ENCODE peak calls at places on chromosomes 6 and 20, in six cellular contexts. W, O, A, S, F and C are unnamed samples.

GRCh38 chr6:14903176-14904088 is 342.4 kb upstream of the JARID2 start:
- DNase-seq in O (no peak), F (no peak), S (no peak), A (no peak), W (no peak), C (no peak)

GRCh38 chr6:83221886-83222479 is 28.8 kb downstream of the RWDD2A start:
- DNase-seq in O (no peak), F (no peak), A (peak), S (no peak), W (peak), C (no peak)

GRCh38 chr6:26270903-26271639 is 93.9 kb upstream of the BTN3A2 start:
- DNase-seq in O (peak), F (peak), S (no peak), W (peak), A (peak), C (no peak)

GRCh38 chr6:132813173-132813856 is 1.1 kb upstream of the RPS12 start:
- DNase-seq in F (peak), S (peak), W (peak), A (peak), O (peak), C (no peak)

GRCh38 chr6:136500414-136500813 is 49.8 kb downstream of the MAP7 start:
- DNase-seq in S (no peak), W (no peak), F (no peak), O (no peak), A (no peak), C (no peak)

GRCh38 chr20:35077341-35077740 is 15.3 kb downstream of the TRPC4AP start:
- DNase-seq in S (no peak), O (no peak), W (no peak), A (no peak), F (no peak), C (no peak)

GRCh38 chr20:8656335-8656734 is 412.6 kb upstream of the PLCB4 start:
- DNase-seq in F (no peak), S (no peak), O (no peak), W (no peak), A (peak), C (no peak)

GRCh38 chr6:6407061-6407723 is 86.7 kb upstream of the F13A1 start:
- DNase-seq in W (no peak), S (no peak), A (no peak), F (no peak), O (no peak), C (no peak)

GRCh38 chr6:127102299-127102698 is 16.2 kb upstream of the RSPO3 start:
- DNase-seq in W (peak), F (no peak), S (no peak), O (no peak), A (peak), C (no peak)

GRCh38 chr6:125797934-125798444 is 7.2 kb downstream of the NCOA7 start:
- DNase-seq in F (no peak), O (no peak), A (no peak), S (no peak), W (no peak), C (no peak)

GRCh38 chr6:138109042-138109997 is 2.1 kb upstream of the PERP start:
- DNase-seq in O (peak), A (peak), S (peak), W (peak), F (peak), C (peak)
- TF ChIP-seq CTCF in O (peak), A (peak), S (peak), W (peak), F (peak), C (peak)

DNA sequence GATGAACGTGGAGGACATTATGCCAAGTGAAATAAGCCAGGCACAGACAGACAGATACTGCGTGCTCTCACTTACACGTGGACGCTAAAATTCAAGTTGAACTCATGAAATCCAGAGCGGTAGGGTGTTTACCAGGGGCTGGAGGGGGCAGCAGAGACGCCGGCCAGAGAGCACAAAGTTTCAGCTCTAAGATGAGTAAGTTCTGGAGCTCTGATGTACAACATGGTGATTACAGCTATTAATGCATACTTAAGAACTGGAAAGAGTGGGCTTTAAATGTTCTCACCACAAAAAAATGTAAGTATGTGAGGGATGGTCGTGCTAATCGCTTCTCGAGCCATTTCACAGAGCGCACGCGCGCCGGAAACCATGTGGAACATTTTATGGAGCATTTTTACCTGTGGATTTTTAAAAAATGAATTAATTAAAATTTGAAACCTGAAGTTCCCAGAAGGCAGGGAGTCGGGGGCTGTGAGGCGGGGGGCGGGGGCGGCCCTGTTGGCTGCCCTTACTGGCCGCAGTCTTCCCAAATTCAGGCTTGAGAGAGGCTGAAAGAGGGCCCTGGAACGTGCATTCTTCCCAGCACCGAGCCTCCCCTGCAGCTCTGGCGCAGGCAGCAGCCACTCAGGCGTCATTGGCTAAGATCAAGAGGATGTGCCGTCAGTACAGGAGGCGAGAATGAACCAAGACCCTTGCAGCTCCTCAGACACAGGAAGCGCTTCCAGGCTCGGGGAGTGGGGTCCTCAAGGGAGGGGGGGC is 8.6 kb upstream of the SLCO4A1 start:
- DNase-seq in S (no peak), F (no peak), W (peak), A (no peak), O (no peak), C (no peak)
- TF ChIP-seq CTCF in S (no peak), F (no peak), W (peak), A (no peak), O (no peak), C (no peak)

GRCh38 chr20:38337561-38338140 is 8.6 kb upstream of the LBP start:
- DNase-seq in W (peak), O (peak), S (no peak), F (no peak), A (peak), C (no peak)
- TF ChIP-seq CTCF in W (peak), O (peak), S (peak), F (no peak), A (peak), C (peak)

DNA sequence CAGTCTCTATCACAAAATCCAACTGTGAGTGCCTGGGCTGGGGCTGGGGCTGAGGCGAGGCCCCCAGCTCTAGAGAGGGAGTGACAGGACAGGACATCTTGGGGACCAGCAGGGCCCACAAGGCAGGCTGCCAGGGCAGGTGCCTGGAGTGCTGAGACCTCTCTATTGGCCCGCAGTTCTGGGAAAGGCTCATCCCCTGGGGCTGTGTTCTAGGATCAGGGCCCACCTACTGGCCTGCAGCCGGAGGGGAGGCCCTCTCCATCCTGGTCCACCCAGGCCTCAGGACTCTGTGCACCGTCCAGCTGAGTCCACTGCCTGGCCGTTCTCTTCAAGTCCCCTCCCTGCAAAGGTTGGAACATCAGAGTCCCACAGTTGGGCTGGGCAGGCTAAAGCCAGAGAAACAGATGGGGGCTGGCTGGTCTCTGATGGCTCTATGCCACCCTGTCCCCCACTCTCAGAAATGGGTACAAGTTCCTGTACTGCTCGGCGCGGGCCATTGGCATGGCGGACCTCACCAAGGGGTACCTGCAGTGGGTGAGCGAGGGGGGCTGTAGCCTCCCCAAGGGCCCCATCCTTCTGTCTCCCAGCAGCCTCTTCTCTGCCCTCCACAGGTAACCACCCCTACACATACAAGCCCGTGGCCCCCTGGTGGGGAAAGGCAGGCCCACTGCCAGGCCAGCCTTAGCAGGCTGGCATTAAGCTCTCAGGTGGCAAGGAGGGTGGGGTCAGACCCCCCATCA is 9.0 kb downstream of the EMILIN3 start:
- DNase-seq in W (no peak), A (no peak), F (no peak), S (no peak), O (no peak), C (no peak)
- TF ChIP-seq CTCF in W (no peak), A (no peak), F (no peak), S (no peak), O (no peak), C (no peak)

GRCh38 chr6:39166189-39166917 is 51.4 kb upstream of the SAYSD1 start:
- DNase-seq in W (peak), S (peak), O (peak), F (peak), A (peak), C (peak)
- TF ChIP-seq CTCF in W (peak), S (peak), O (peak), F (peak), A (peak), C (peak)